ENCODE peak calls at places on chromosomes 3 and 15, in ten cellular contexts. S, T, A, O, B, R, D, Y, G and P are unnamed samples.

GRCh38 chr15:64527263-64527984 is 67.0 kb downstream of the ZNF609 start:
- DNase-seq in S (no peak), T (peak), A (no peak), O (no peak), B (no peak), R (peak), D (peak), Y (peak), G (no peak), P (no peak)

GRCh38 chr3:129058441-129059194 is 2.0 kb upstream of the GP9 start:
- DNase-seq in S (peak), T (no peak), A (peak), O (no peak), B (no peak), R (no peak), D (no peak), Y (no peak), G (no peak), P (no peak)

GRCh38 chr3:48739955-48740823 is 23.2 kb upstream of the IP6K2 start:
- DNase-seq in S (peak), T (peak), A (peak), O (peak), B (peak), R (peak), D (peak), Y (peak), G (peak), P (peak)

GRCh38 chr3:123027292-123028232 is at the start of gene SEMA5B:
- DNase-seq in S (peak), T (no peak), A (peak), O (no peak), B (peak), R (peak), D (peak), Y (no peak), G (peak), P (peak)

GRCh38 chr3:82807781-82808180 is 1046.3 kb upstream of the GBE1 start:
- DNase-seq in S (no peak), T (no peak), A (no peak), O (no peak), B (no peak), R (no peak), D (no peak), Y (no peak), G (no peak), P (no peak)

GRCh38 chr3:118641608-118642007 is 393.0 kb downstream of the IGSF11 start:
- DNase-seq in S (no peak), T (no peak), A (no peak), O (no peak), B (no peak), R (no peak), D (no peak), Y (no peak), G (no peak), P (peak)

GRCh38 chr15:67065531-67066005 is at the start of gene SMAD3:
- DNase-seq in S (peak), T (peak), A (peak), O (peak), B (peak), R (peak), D (peak), Y (peak), G (peak), P (peak)

GRCh38 chr3:11136871-11137626 is 17.2 kb upstream of the HRH1 start:
- DNase-seq in S (peak), T (peak), A (no peak), O (peak), B (no peak), R (peak), D (peak), Y (peak), G (peak), P (no peak)

GRCh38 chr15:52762621-52763020 is 27.5 kb downstream of the ONECUT1 start:
- DNase-seq in S (no peak), T (no peak), A (no peak), O (no peak), B (no peak), R (no peak), D (no peak), Y (no peak), G (no peak), P (no peak)

GRCh38 chr15:52764731-52765130 is 25.4 kb downstream of the ONECUT1 start:
- DNase-seq in S (no peak), T (no peak), A (no peak), O (no peak), B (no peak), R (no peak), D (no peak), Y (no peak), G (no peak), P (no peak)

GRCh38 chr15:52759969-52760368 is 30.2 kb downstream of the ONECUT1 start:
- DNase-seq in S (no peak), T (no peak), A (no peak), O (no peak), B (no peak), R (no peak), D (no peak), Y (no peak), G (no peak), P (no peak)

GRCh38 chr15:52760562-52760961 is 29.6 kb downstream of the ONECUT1 start:
- DNase-seq in S (no peak), T (no peak), A (no peak), O (no peak), B (no peak), R (no peak), D (no peak), Y (no peak), G (no peak), P (no peak)

DNA sequence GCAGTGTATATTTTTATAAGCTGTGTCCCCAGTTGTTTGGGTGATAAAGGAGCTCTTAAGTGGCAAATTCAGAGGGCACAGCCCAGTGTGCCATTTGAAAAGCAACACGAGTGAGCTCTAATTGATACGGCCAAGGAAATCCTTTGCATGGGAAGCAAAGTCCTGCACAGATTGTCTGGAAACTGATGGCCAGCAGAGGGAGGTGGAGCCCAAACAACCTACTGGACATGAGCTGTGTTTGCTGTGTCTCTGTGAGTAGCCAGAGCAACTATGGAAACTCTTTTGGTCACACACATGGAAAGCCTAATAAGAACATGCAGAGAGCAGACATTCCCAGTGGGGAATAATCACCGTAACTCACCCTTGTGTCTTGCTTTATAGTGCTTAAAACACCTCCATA is 24.4 kb downstream of the ONECUT1 start:
- DNase-seq in S (no peak), T (no peak), A (no peak), O (peak), B (no peak), R (peak), D (no peak), Y (peak), G (no peak), P (peak)
- TF ChIP-seq CTCF in S (no peak), T (peak), A (no peak), O (peak), B (peak), R (peak), D (peak), Y (peak), G (no peak), P (no peak)

DNA sequence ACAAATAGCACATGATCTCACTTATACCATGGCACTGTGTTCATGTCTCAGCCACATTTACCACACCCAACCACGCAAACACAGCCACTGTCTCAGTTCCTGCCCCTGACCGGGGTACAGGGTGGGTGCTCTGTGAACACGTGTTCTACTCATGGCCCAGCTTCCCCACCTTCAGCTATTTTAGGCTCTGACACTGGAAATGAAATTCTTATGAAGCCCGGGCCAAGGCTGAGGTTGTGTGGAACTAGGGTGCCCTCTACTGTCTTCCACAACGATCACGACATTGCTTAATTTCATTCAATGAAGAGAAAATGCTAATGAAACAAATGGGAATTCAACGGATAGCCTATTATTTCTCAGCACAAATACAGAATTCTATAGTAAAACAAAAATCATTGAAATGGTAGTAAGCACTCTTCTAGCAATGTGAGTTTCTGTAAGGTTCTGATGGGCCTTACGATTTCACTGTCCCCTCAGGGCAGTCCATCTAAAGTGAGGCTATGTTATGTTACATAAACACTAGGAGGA is 2.1 kb upstream of the GABRA5 start:
- DNase-seq in S (no peak), T (peak), A (no peak), O (no peak), B (no peak), R (peak), D (peak), Y (peak), G (no peak), P (peak)
- TF ChIP-seq CTCF in S (peak), T (peak), A (no peak), O (peak), B (peak), R (peak), D (peak), Y (peak), G (no peak), P (peak)

GRCh38 chr15:40008061-40008460 is 30.9 kb downstream of the SRP14 start:
- DNase-seq in S (no peak), T (peak), A (no peak), O (no peak), B (no peak), R (no peak), D (peak), Y (no peak), G (no peak), P (no peak)
- TF ChIP-seq CTCF in S (no peak), T (no peak), A (no peak), O (no peak), B (no peak), R (no peak), D (no peak), Y (no peak), G (no peak), P (no peak)

GRCh38 chr15:40051616-40052415 is 12.8 kb upstream of the SRP14 start:
- DNase-seq in S (peak), T (no peak), A (peak), O (no peak), B (no peak), R (no peak), D (no peak), Y (no peak), G (no peak), P (no peak)

GRCh38 chr15:40052604-40053003 is 13.6 kb upstream of the SRP14 start:
- DNase-seq in S (peak), T (no peak), A (peak), O (no peak), B (no peak), R (no peak), D (no peak), Y (no peak), G (no peak), P (no peak)

GRCh38 chr15:40054056-40054745 is 15.2 kb upstream of the SRP14 start:
- DNase-seq in S (no peak), T (no peak), A (no peak), O (no peak), B (no peak), R (no peak), D (peak), Y (no peak), G (no peak), P (no peak)

GRCh38 chr15:40054746-40055575 is 16.0 kb upstream of the SRP14 start:
- DNase-seq in S (peak), T (peak), A (peak), O (no peak), B (no peak), R (no peak), D (peak), Y (no peak), G (no peak), P (peak)

DNA sequence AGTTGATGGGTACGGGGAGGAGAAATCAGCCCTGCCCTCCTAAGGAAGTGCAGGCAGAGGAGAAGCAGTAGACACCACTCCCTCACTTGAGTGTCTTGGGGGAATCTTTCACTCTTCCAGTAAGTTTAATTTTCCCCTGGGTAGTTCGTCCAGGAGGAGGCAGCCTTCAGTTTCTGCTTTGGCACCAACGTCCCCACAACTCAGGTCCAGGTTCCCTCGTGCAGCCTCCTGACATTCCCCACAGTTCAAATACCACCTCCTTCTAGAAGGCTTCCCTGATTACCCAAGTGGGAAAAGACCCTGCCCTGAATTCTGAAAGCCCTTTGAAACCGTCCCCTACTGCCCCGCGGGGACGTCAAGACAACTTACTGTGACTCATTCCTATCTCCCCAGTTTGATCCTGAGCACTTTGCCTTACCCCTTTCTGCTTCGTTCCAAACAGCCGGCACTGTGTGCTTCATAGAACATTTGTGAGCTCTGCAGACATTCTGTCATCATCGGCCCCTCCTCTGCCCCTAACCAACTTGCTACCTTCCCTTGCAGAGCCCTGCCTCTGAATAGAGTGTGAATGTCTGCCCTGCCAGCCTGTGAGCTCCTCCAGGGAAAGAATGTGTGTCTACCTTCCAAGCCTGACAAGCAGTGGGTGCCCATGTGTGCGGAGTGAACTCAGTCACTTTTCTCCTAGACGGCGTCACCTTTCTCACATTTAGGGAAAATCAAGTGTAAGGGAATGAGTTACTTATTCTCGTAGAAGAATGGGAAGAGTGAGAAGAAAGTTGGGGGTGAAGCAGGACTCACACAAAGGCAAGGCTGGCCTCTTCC is 14.5 kb upstream of the SRP14 start:
- DNase-seq in S (no peak), T (no peak), A (no peak), O (no peak), B (no peak), R (no peak), D (no peak), Y (no peak), G (no peak), P (no peak)
- TF ChIP-seq CTCF in S (no peak), T (peak), A (no peak), O (peak), B (no peak), R (no peak), D (peak), Y (peak), G (no peak), P (no peak)

GRCh38 chr3:24088782-24089181 is 143.7 kb downstream of the NR1D2 start:
- DNase-seq in S (no peak), T (peak), A (no peak), O (peak), B (no peak), R (peak), D (peak), Y (peak), G (no peak), P (no peak)
- TF ChIP-seq CTCF in S (no peak), T (peak), A (no peak), O (peak), B (peak), R (peak), D (peak), Y (peak), G (no peak), P (no peak)

GRCh38 chr3:180594631-180595348 is 7.2 kb upstream of the TTC14 start:
- DNase-seq in S (no peak), T (peak), A (no peak), O (peak), B (no peak), R (peak), D (peak), Y (peak), G (no peak), P (no peak)
- TF ChIP-seq CTCF in S (no peak), T (peak), A (no peak), O (peak), B (peak), R (peak), D (peak), Y (peak), G (peak), P (peak)